ENCODE peak calls at places on chromosomes 12 and 14, in nine cellular contexts. One of them, this sample, is unnamed.

GRCh38 chr14:92407395-92407794 is 84.4 kb downstream of the SLC24A4 start:
- DNase-seq in H1: no peak
- DNase-seq in GM23248: no peak
- DNase-seq in cardiac muscle cell: no peak
- DNase-seq in K562: no peak
- DNase-seq in tibial artery: no peak
- DNase-seq in mesendoderm: no peak
- DNase-seq in fibroblast of lung: no peak
- DNase-seq in lung: no peak
- DNase-seq in this sample: no peak

GRCh38 chr14:75720828-75721227 is 59.8 kb downstream of the TTLL5 start:
- DNase-seq in H1: no peak
- DNase-seq in GM23248: peak; percentile 59
- DNase-seq in cardiac muscle cell: peak; percentile 91
- DNase-seq in K562: no peak
- DNase-seq in tibial artery: peak; percentile 68
- DNase-seq in mesendoderm: no peak
- DNase-seq in fibroblast of lung: peak; percentile 62
- DNase-seq in lung: no peak
- DNase-seq in this sample: peak; percentile 85

GRCh38 chr14:100825691-100826331 is at the start of gene MEG3:
- DNase-seq in H1: no peak
- DNase-seq in GM23248: peak; percentile 85
- DNase-seq in cardiac muscle cell: peak; percentile 83
- DNase-seq in K562: no peak
- DNase-seq in tibial artery: peak; percentile 41
- DNase-seq in mesendoderm: no peak
- DNase-seq in fibroblast of lung: peak; percentile 89
- DNase-seq in lung: no peak
- DNase-seq in this sample: peak; percentile 81

GRCh38 chr14:66485029-66485428 is 1.1 kb upstream of the CCDC196 start:
- DNase-seq in H1: no peak
- DNase-seq in GM23248: no peak
- DNase-seq in cardiac muscle cell: no peak
- DNase-seq in K562: no peak
- DNase-seq in tibial artery: no peak
- DNase-seq in mesendoderm: no peak
- DNase-seq in fibroblast of lung: no peak
- DNase-seq in lung: no peak
- DNase-seq in this sample: no peak

GRCh38 chr12:24378548-24379011 is 429.1 kb upstream of the SOX5 start:
- DNase-seq in H1: no peak
- DNase-seq in GM23248: no peak
- DNase-seq in cardiac muscle cell: no peak
- DNase-seq in K562: no peak
- DNase-seq in tibial artery: no peak
- DNase-seq in mesendoderm: no peak
- DNase-seq in fibroblast of lung: peak; percentile 96
- DNase-seq in lung: no peak
- DNase-seq in this sample: no peak

GRCh38 chr12:8953773-8954402 is 4.4 kb upstream of the M6PR start:
- DNase-seq in H1: no peak
- DNase-seq in GM23248: no peak
- DNase-seq in cardiac muscle cell: no peak
- DNase-seq in K562: no peak
- DNase-seq in tibial artery: no peak
- DNase-seq in mesendoderm: no peak
- DNase-seq in fibroblast of lung: no peak
- DNase-seq in lung: no peak
- DNase-seq in this sample: no peak

GRCh38 chr14:104370256-104370870 is 209.2 kb upstream of the C14orf180 start:
- DNase-seq in H1: peak; percentile 63
- DNase-seq in GM23248: no peak
- DNase-seq in cardiac muscle cell: no peak
- DNase-seq in K562: no peak
- DNase-seq in tibial artery: no peak
- DNase-seq in mesendoderm: peak; percentile 59
- DNase-seq in fibroblast of lung: no peak
- DNase-seq in lung: no peak
- DNase-seq in this sample: no peak

GRCh38 chr12:114032801-114033200 is 66.7 kb upstream of the RBM19 start:
- DNase-seq in H1: no peak
- DNase-seq in GM23248: no peak
- DNase-seq in cardiac muscle cell: no peak
- DNase-seq in K562: no peak
- DNase-seq in tibial artery: no peak
- DNase-seq in mesendoderm: no peak
- DNase-seq in fibroblast of lung: no peak
- DNase-seq in lung: no peak
- DNase-seq in this sample: no peak

GRCh38 chr14:79436325-79436724 is 775.0 kb downstream of the DIO2 start:
- DNase-seq in H1: no peak
- DNase-seq in GM23248: no peak
- DNase-seq in cardiac muscle cell: no peak
- DNase-seq in K562: no peak
- DNase-seq in tibial artery: no peak
- DNase-seq in mesendoderm: no peak
- DNase-seq in fibroblast of lung: no peak
- DNase-seq in lung: no peak
- DNase-seq in this sample: no peak

GRCh38 chr12:8852119-8852518 is 29.7 kb downstream of the A2ML1 start:
- DNase-seq in H1: no peak
- DNase-seq in GM23248: no peak
- DNase-seq in cardiac muscle cell: no peak
- DNase-seq in K562: no peak
- DNase-seq in tibial artery: no peak
- DNase-seq in mesendoderm: no peak
- DNase-seq in fibroblast of lung: no peak
- DNase-seq in lung: no peak
- DNase-seq in this sample: no peak

GRCh38 chr12:108696111-108696995 is 35.0 kb downstream of the CORO1C start:
- DNase-seq in H1: no peak
- DNase-seq in GM23248: peak; percentile 98
- DNase-seq in cardiac muscle cell: peak; percentile 99
- DNase-seq in K562: peak; percentile 62
- DNase-seq in tibial artery: no peak
- DNase-seq in mesendoderm: no peak
- DNase-seq in fibroblast of lung: peak; percentile 99
- DNase-seq in lung: no peak
- DNase-seq in this sample: peak; percentile 86

GRCh38 chr12:114690267-114691135 is 6.5 kb upstream of the TBX3 start:
- DNase-seq in H1: no peak
- DNase-seq in GM23248: no peak
- DNase-seq in cardiac muscle cell: no peak
- DNase-seq in K562: no peak
- DNase-seq in tibial artery: no peak
- DNase-seq in mesendoderm: no peak
- DNase-seq in fibroblast of lung: no peak
- DNase-seq in lung: no peak
- DNase-seq in this sample: no peak

GRCh38 chr12:21828111-21828775 is 53.7 kb upstream of the KCNJ8 start:
- DNase-seq in H1: no peak
- DNase-seq in GM23248: peak; percentile 65
- DNase-seq in cardiac muscle cell: no peak
- DNase-seq in K562: no peak
- DNase-seq in tibial artery: peak; percentile 34
- DNase-seq in mesendoderm: no peak
- DNase-seq in fibroblast of lung: peak; percentile 74
- DNase-seq in lung: no peak
- DNase-seq in this sample: no peak

GRCh38 chr12:120710805-120711296 is 593 bp downstream of the UNC119B start:
- DNase-seq in H1: peak; percentile 53
- DNase-seq in GM23248: peak; percentile 35
- DNase-seq in cardiac muscle cell: no peak
- DNase-seq in K562: peak; percentile 55
- DNase-seq in tibial artery: no peak
- DNase-seq in mesendoderm: peak; percentile 54
- DNase-seq in fibroblast of lung: no peak
- DNase-seq in lung: no peak
- DNase-seq in this sample: peak; percentile 67

GRCh38 chr14:103070971-103071542 is 13.0 kb upstream of the LBHD2 start:
- DNase-seq in H1: no peak
- DNase-seq in GM23248: peak; percentile 26
- DNase-seq in cardiac muscle cell: no peak
- DNase-seq in K562: no peak
- DNase-seq in tibial artery: no peak
- DNase-seq in mesendoderm: no peak
- DNase-seq in fibroblast of lung: no peak
- DNase-seq in lung: no peak
- DNase-seq in this sample: peak; percentile 64

GRCh38 chr12:6294533-6295186 is 15.8 kb upstream of the PLEKHG6 start:
- DNase-seq in H1: no peak
- DNase-seq in GM23248: peak; percentile 38
- DNase-seq in cardiac muscle cell: no peak
- DNase-seq in K562: no peak
- DNase-seq in tibial artery: no peak
- DNase-seq in mesendoderm: no peak
- DNase-seq in fibroblast of lung: no peak
- DNase-seq in lung: no peak
- DNase-seq in this sample: no peak

GRCh38 chr14:61147898-61148549 is 133.1 kb downstream of the TMEM30B start:
- DNase-seq in H1: no peak
- DNase-seq in GM23248: no peak
- DNase-seq in cardiac muscle cell: peak; percentile 94
- DNase-seq in K562: no peak
- DNase-seq in tibial artery: no peak
- DNase-seq in mesendoderm: no peak
- DNase-seq in fibroblast of lung: peak; percentile 96
- DNase-seq in lung: peak; percentile 48
- DNase-seq in this sample: peak; percentile 70

DNA sequence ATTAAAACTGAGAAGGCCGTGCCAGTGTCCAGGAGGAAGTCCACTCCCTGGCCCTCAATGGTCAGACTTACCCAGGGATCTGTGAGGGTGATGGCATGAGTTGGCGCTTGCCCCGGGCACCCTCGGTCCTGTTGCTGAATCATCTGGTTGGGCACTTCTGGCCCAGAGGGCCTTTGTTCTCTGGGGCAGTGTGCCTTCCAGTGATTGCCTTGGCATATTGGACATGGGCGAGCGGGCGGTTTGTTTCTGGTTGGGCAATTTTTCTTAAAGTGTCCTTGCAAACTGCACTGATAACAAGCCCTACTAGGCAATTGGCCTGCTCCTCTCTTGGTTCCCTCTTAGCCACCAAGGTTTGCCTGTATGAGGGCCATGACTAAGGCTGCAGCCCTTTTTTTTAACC is 69.5 kb upstream of the ZDHHC17 start:
- DNase-seq in H1: no peak
- DNase-seq in GM23248: no peak
- DNase-seq in cardiac muscle cell: no peak
- DNase-seq in K562: no peak
- DNase-seq in tibial artery: no peak
- DNase-seq in mesendoderm: no peak
- DNase-seq in fibroblast of lung: no peak
- DNase-seq in lung: no peak
- DNase-seq in this sample: no peak
- H3K27ac ChIP-seq in H1: no peak overlapping the region
- H3K27ac ChIP-seq in GM23248: no peak overlapping the region
- H3K27ac ChIP-seq in cardiac muscle cell: no peak overlapping the region
- H3K27ac ChIP-seq in K562: no peak overlapping the region
- H3K27ac ChIP-seq in tibial artery: no peak overlapping the region
- H3K27ac ChIP-seq in mesendoderm: no peak overlapping the region
- H3K27ac ChIP-seq in fibroblast of lung: no peak overlapping the region
- H3K27ac ChIP-seq in lung: no peak overlapping the region
- H3K27ac ChIP-seq in this sample: no peak overlapping the region

DNA sequence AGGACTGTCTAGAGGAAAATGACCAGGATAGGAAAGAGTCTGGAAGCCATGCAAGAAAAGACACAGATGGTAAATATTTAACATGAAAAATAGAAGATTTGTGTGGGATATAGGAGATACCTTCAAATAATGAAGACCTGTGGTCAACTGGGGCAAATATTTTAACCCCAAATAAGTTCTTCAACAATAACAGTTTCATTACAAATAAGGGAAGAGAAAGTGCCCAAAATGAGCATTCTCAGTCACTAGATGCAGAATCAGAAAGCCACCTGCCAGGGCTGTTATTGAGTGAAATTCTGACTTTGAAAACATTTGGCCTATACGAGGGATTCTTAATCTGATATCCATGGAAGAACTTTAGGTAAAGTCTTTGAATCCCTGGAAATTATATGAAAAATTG is 231.2 kb upstream of the PLEKHG7 start:
- DNase-seq in H1: no peak
- DNase-seq in GM23248: no peak
- DNase-seq in cardiac muscle cell: no peak
- DNase-seq in K562: no peak
- DNase-seq in tibial artery: no peak
- DNase-seq in mesendoderm: no peak
- DNase-seq in fibroblast of lung: no peak
- DNase-seq in lung: no peak
- DNase-seq in this sample: no peak
- H3K4me1 ChIP-seq in H1: peaks cover 5% of the 10 kb centered on the region
- H3K4me1 ChIP-seq in GM23248: peaks cover 20% of the 10 kb centered on the region
- H3K4me1 ChIP-seq in cardiac muscle cell: peaks cover 27% of the 10 kb centered on the region
- H3K4me1 ChIP-seq in K562: no peaks in the 10 kb centered on the region
- H3K4me1 ChIP-seq in tibial artery: peaks cover 6% of the 10 kb centered on the region
- H3K4me1 ChIP-seq in mesendoderm: peaks cover under 1% of the 10 kb centered on the region
- H3K4me1 ChIP-seq in fibroblast of lung: no peaks in the 10 kb centered on the region
- H3K4me1 ChIP-seq in lung: peaks cover 2% of the 10 kb centered on the region
- H3K4me1 ChIP-seq in this sample: no peaks in the 10 kb centered on the region

GRCh38 chr12:91579516-91580263 is 397.1 kb upstream of the DCN start:
- DNase-seq in H1: no peak
- DNase-seq in GM23248: peak; percentile 7
- DNase-seq in cardiac muscle cell: no peak
- DNase-seq in K562: no peak
- DNase-seq in tibial artery: no peak
- DNase-seq in mesendoderm: no peak
- DNase-seq in fibroblast of lung: no peak
- DNase-seq in lung: no peak
- DNase-seq in this sample: no peak
- H3K27ac ChIP-seq in H1: no peak overlapping the region
- H3K27ac ChIP-seq in GM23248: no peak overlapping the region
- H3K27ac ChIP-seq in cardiac muscle cell: peak overlapping the region; percentile 30
- H3K27ac ChIP-seq in K562: no peak overlapping the region
- H3K27ac ChIP-seq in tibial artery: no peak overlapping the region
- H3K27ac ChIP-seq in mesendoderm: no peak overlapping the region
- H3K27ac ChIP-seq in fibroblast of lung: no peak overlapping the region
- H3K27ac ChIP-seq in lung: no peak overlapping the region
- H3K27ac ChIP-seq in this sample: no peak overlapping the region

GRCh38 chr12:99959549-99960170 is 25.1 kb downstream of the ANKS1B start:
- DNase-seq in H1: no peak
- DNase-seq in GM23248: peak; percentile 53
- DNase-seq in cardiac muscle cell: peak; percentile 67
- DNase-seq in K562: no peak
- DNase-seq in tibial artery: no peak
- DNase-seq in mesendoderm: no peak
- DNase-seq in fibroblast of lung: peak; percentile 12
- DNase-seq in lung: no peak
- DNase-seq in this sample: no peak
- H3K4me1 ChIP-seq in H1: no peaks in the 10 kb centered on the region
- H3K4me1 ChIP-seq in GM23248: peaks cover 5% of the 10 kb centered on the region
- H3K4me1 ChIP-seq in cardiac muscle cell: no peaks in the 10 kb centered on the region
- H3K4me1 ChIP-seq in K562: no peaks in the 10 kb centered on the region
- H3K4me1 ChIP-seq in tibial artery: peaks cover 20% of the 10 kb centered on the region
- H3K4me1 ChIP-seq in mesendoderm: no peaks in the 10 kb centered on the region
- H3K4me1 ChIP-seq in fibroblast of lung: no peaks in the 10 kb centered on the region
- H3K4me1 ChIP-seq in lung: peaks cover 2% of the 10 kb centered on the region
- H3K4me1 ChIP-seq in this sample: peaks cover 21% of the 10 kb centered on the region

GRCh38 chr14:55129086-55129427 is at the start of gene LGALS3:
- DNase-seq in H1: no peak
- DNase-seq in GM23248: peak; percentile 88
- DNase-seq in cardiac muscle cell: peak; percentile 75
- DNase-seq in K562: peak; percentile 69
- DNase-seq in tibial artery: peak; percentile 81
- DNase-seq in mesendoderm: peak; percentile 51
- DNase-seq in fibroblast of lung: peak; percentile 56
- DNase-seq in lung: peak; percentile 74
- DNase-seq in this sample: peak; percentile 86
- H3K27ac ChIP-seq in H1: no peak within 1 kb of the TSS
- H3K27ac ChIP-seq in GM23248: peak within 1 kb of the TSS; percentile 89
- H3K27ac ChIP-seq in cardiac muscle cell: no peak within 1 kb of the TSS
- H3K27ac ChIP-seq in K562: no peak within 1 kb of the TSS
- H3K27ac ChIP-seq in tibial artery: peak within 1 kb of the TSS; percentile 96
- H3K27ac ChIP-seq in mesendoderm: no peak within 1 kb of the TSS
- H3K27ac ChIP-seq in fibroblast of lung: peak within 1 kb of the TSS; percentile 96
- H3K27ac ChIP-seq in lung: peak within 1 kb of the TSS; percentile 95
- H3K27ac ChIP-seq in this sample: peak within 1 kb of the TSS; percentile 92

This sample was measured in sigmoid colon.